ENCODE peak calls at places on chromosomes 3 and 15, in seven cellular contexts. One of them, this sample, is unnamed.

GRCh38 chr15:74408815-74409214 is 24.9 kb downstream of the SEMA7A start:
- DNase-seq in GM04503: no peak
- DNase-seq in aorta: no peak
- DNase-seq in ACHN: no peak
- DNase-seq in CD4-positive, CD25-positive, alpha-beta regulatory T cell: no peak
- DNase-seq in NCI-H82: no peak
- DNase-seq in Peyer's patch: no peak
- DNase-seq in this sample: no peak

GRCh38 chr3:138608322-138609214 is at the start of gene FAIM:
- DNase-seq in GM04503: no peak
- DNase-seq in aorta: peak; percentile 90
- DNase-seq in ACHN: peak; percentile 49
- DNase-seq in CD4-positive, CD25-positive, alpha-beta regulatory T cell: peak; percentile 78
- DNase-seq in NCI-H82: peak; percentile 87
- DNase-seq in Peyer's patch: peak; percentile 63
- DNase-seq in this sample: peak; percentile 27

GRCh38 chr3:134085034-134085775 is 55.5 kb upstream of the SLCO2A1 start:
- DNase-seq in GM04503: no peak
- DNase-seq in aorta: no peak
- DNase-seq in ACHN: no peak
- DNase-seq in CD4-positive, CD25-positive, alpha-beta regulatory T cell: no peak
- DNase-seq in NCI-H82: no peak
- DNase-seq in Peyer's patch: no peak
- DNase-seq in this sample: no peak

GRCh38 chr3:134373942-134374790 is at the start of gene AMOTL2:
- DNase-seq in GM04503: peak; percentile 86
- DNase-seq in aorta: peak; percentile 95
- DNase-seq in ACHN: peak; percentile 93
- DNase-seq in CD4-positive, CD25-positive, alpha-beta regulatory T cell: peak; percentile 8
- DNase-seq in NCI-H82: peak; percentile 93
- DNase-seq in Peyer's patch: no peak
- DNase-seq in this sample: peak; percentile 90

GRCh38 chr15:39419651-39420050 is 161.2 kb upstream of the THBS1 start:
- DNase-seq in GM04503: no peak
- DNase-seq in aorta: no peak
- DNase-seq in ACHN: no peak
- DNase-seq in CD4-positive, CD25-positive, alpha-beta regulatory T cell: no peak
- DNase-seq in NCI-H82: no peak
- DNase-seq in Peyer's patch: no peak
- DNase-seq in this sample: no peak

GRCh38 chr3:107657971-107658370 is 135.2 kb downstream of the BBX start:
- DNase-seq in GM04503: no peak
- DNase-seq in aorta: no peak
- DNase-seq in ACHN: peak; percentile 22
- DNase-seq in CD4-positive, CD25-positive, alpha-beta regulatory T cell: no peak
- DNase-seq in NCI-H82: no peak
- DNase-seq in Peyer's patch: no peak
- DNase-seq in this sample: no peak

GRCh38 chr3:149941186-149941585 is 29.5 kb downstream of the PFN2 start:
- DNase-seq in GM04503: no peak
- DNase-seq in aorta: no peak
- DNase-seq in ACHN: no peak
- DNase-seq in CD4-positive, CD25-positive, alpha-beta regulatory T cell: no peak
- DNase-seq in NCI-H82: no peak
- DNase-seq in Peyer's patch: no peak
- DNase-seq in this sample: no peak

GRCh38 chr15:72231847-72232461 is 964 bp upstream of the PKM start:
- DNase-seq in GM04503: peak; percentile 55
- DNase-seq in aorta: no peak
- DNase-seq in ACHN: peak; percentile 76
- DNase-seq in CD4-positive, CD25-positive, alpha-beta regulatory T cell: peak; percentile 84
- DNase-seq in NCI-H82: peak; percentile 33
- DNase-seq in Peyer's patch: no peak
- DNase-seq in this sample: no peak

GRCh38 chr3:10015476-10015904 is 10.7 kb upstream of the FANCD2 start:
- DNase-seq in GM04503: peak; percentile 86
- DNase-seq in aorta: peak; percentile 92
- DNase-seq in ACHN: peak; percentile 27
- DNase-seq in CD4-positive, CD25-positive, alpha-beta regulatory T cell: no peak
- DNase-seq in NCI-H82: no peak
- DNase-seq in Peyer's patch: no peak
- DNase-seq in this sample: peak; percentile 91

GRCh38 chr3:36843065-36844051 is 79.0 kb upstream of the DCLK3 start:
- DNase-seq in GM04503: no peak
- DNase-seq in aorta: no peak
- DNase-seq in ACHN: peak; percentile 13
- DNase-seq in CD4-positive, CD25-positive, alpha-beta regulatory T cell: peak; percentile 68
- DNase-seq in NCI-H82: peak; percentile 63
- DNase-seq in Peyer's patch: peak; percentile 23
- DNase-seq in this sample: no peak

GRCh38 chr3:16102905-16103364 is 71.5 kb upstream of the GALNT15 start:
- DNase-seq in GM04503: peak; percentile 85
- DNase-seq in aorta: no peak
- DNase-seq in ACHN: peak; percentile 1
- DNase-seq in CD4-positive, CD25-positive, alpha-beta regulatory T cell: no peak
- DNase-seq in NCI-H82: no peak
- DNase-seq in Peyer's patch: no peak
- DNase-seq in this sample: no peak

GRCh38 chr15:56327721-56328502 is 37.3 kb upstream of the TEX9 start:
- DNase-seq in GM04503: no peak
- DNase-seq in aorta: no peak
- DNase-seq in ACHN: no peak
- DNase-seq in CD4-positive, CD25-positive, alpha-beta regulatory T cell: no peak
- DNase-seq in NCI-H82: no peak
- DNase-seq in Peyer's patch: no peak
- DNase-seq in this sample: no peak

GRCh38 chr3:25259871-25260270 is 168.2 kb upstream of the RARB start:
- DNase-seq in GM04503: no peak
- DNase-seq in aorta: no peak
- DNase-seq in ACHN: no peak
- DNase-seq in CD4-positive, CD25-positive, alpha-beta regulatory T cell: no peak
- DNase-seq in NCI-H82: no peak
- DNase-seq in Peyer's patch: no peak
- DNase-seq in this sample: no peak

GRCh38 chr3:138937690-138938055 is 9.3 kb downstream of the FOXL2 start:
- DNase-seq in GM04503: no peak
- DNase-seq in aorta: no peak
- DNase-seq in ACHN: no peak
- DNase-seq in CD4-positive, CD25-positive, alpha-beta regulatory T cell: no peak
- DNase-seq in NCI-H82: no peak
- DNase-seq in Peyer's patch: no peak
- DNase-seq in this sample: no peak

GRCh38 chr15:70559223-70559823 is 204.0 kb downstream of the UACA start:
- DNase-seq in GM04503: no peak
- DNase-seq in aorta: no peak
- DNase-seq in ACHN: no peak
- DNase-seq in CD4-positive, CD25-positive, alpha-beta regulatory T cell: peak; percentile 70
- DNase-seq in NCI-H82: peak; percentile 13
- DNase-seq in Peyer's patch: peak; percentile 79
- DNase-seq in this sample: no peak

GRCh38 chr15:62611002-62611401 is 431.5 kb upstream of the TPM1 start:
- DNase-seq in GM04503: no peak
- DNase-seq in aorta: no peak
- DNase-seq in ACHN: no peak
- DNase-seq in CD4-positive, CD25-positive, alpha-beta regulatory T cell: no peak
- DNase-seq in NCI-H82: no peak
- DNase-seq in Peyer's patch: no peak
- DNase-seq in this sample: no peak

GRCh38 chr3:107430214-107431047 is 53.2 kb downstream of the CCDC54 start:
- DNase-seq in GM04503: no peak
- DNase-seq in aorta: no peak
- DNase-seq in ACHN: peak; percentile 9
- DNase-seq in CD4-positive, CD25-positive, alpha-beta regulatory T cell: peak; percentile 7
- DNase-seq in NCI-H82: no peak
- DNase-seq in Peyer's patch: no peak
- DNase-seq in this sample: no peak

GRCh38 chr15:88834211-88834812 is 31.1 kb downstream of the ACAN start:
- DNase-seq in GM04503: no peak
- DNase-seq in aorta: peak; percentile 89
- DNase-seq in ACHN: peak; percentile 23
- DNase-seq in CD4-positive, CD25-positive, alpha-beta regulatory T cell: peak; percentile 10
- DNase-seq in NCI-H82: peak; percentile 42
- DNase-seq in Peyer's patch: peak; percentile 30
- DNase-seq in this sample: peak; percentile 16

GRCh38 chr15:70154440-70155347 is 57.0 kb upstream of the TLE3 start:
- DNase-seq in GM04503: no peak
- DNase-seq in aorta: no peak
- DNase-seq in ACHN: no peak
- DNase-seq in CD4-positive, CD25-positive, alpha-beta regulatory T cell: no peak
- DNase-seq in NCI-H82: peak; percentile 75
- DNase-seq in Peyer's patch: no peak
- DNase-seq in this sample: no peak

GRCh38 chr3:37945803-37946530 is 44.6 kb upstream of the VILL start:
- DNase-seq in GM04503: no peak
- DNase-seq in aorta: no peak
- DNase-seq in ACHN: peak; percentile 15
- DNase-seq in CD4-positive, CD25-positive, alpha-beta regulatory T cell: no peak
- DNase-seq in NCI-H82: no peak
- DNase-seq in Peyer's patch: no peak
- DNase-seq in this sample: no peak

GRCh38 chr3:154783053-154784037 is 296.8 kb upstream of the MME start:
- DNase-seq in GM04503: no peak
- DNase-seq in aorta: no peak
- DNase-seq in ACHN: no peak
- DNase-seq in CD4-positive, CD25-positive, alpha-beta regulatory T cell: no peak
- DNase-seq in NCI-H82: no peak
- DNase-seq in Peyer's patch: no peak
- DNase-seq in this sample: no peak

GRCh38 chr15:90309050-90309449 is 43.0 kb upstream of the ZNF774 start:
- DNase-seq in GM04503: no peak
- DNase-seq in aorta: no peak
- DNase-seq in ACHN: no peak
- DNase-seq in CD4-positive, CD25-positive, alpha-beta regulatory T cell: no peak
- DNase-seq in NCI-H82: no peak
- DNase-seq in Peyer's patch: no peak
- DNase-seq in this sample: no peak

GRCh38 chr3:58874248-58874741 is 175.5 kb downstream of the CFAP20DC start:
- DNase-seq in GM04503: no peak
- DNase-seq in aorta: no peak
- DNase-seq in ACHN: no peak
- DNase-seq in CD4-positive, CD25-positive, alpha-beta regulatory T cell: peak; percentile 36
- DNase-seq in NCI-H82: no peak
- DNase-seq in Peyer's patch: no peak
- DNase-seq in this sample: no peak

GRCh38 chr3:134392336-134392983 is 18.2 kb upstream of the AMOTL2 start:
- DNase-seq in GM04503: no peak
- DNase-seq in aorta: no peak
- DNase-seq in ACHN: no peak
- DNase-seq in CD4-positive, CD25-positive, alpha-beta regulatory T cell: no peak
- DNase-seq in NCI-H82: peak; percentile 91
- DNase-seq in Peyer's patch: no peak
- DNase-seq in this sample: no peak

GRCh38 chr3:3172627-3173026 is 6.9 kb downstream of the CRBN start:
- DNase-seq in GM04503: no peak
- DNase-seq in aorta: no peak
- DNase-seq in ACHN: peak; percentile 43
- DNase-seq in CD4-positive, CD25-positive, alpha-beta regulatory T cell: peak; percentile 58
- DNase-seq in NCI-H82: no peak
- DNase-seq in Peyer's patch: no peak
- DNase-seq in this sample: no peak

GRCh38 chr3:14780927-14781507 is 37.7 kb upstream of the FGD5 start:
- DNase-seq in GM04503: no peak
- DNase-seq in aorta: peak; percentile 76
- DNase-seq in ACHN: peak; percentile 55
- DNase-seq in CD4-positive, CD25-positive, alpha-beta regulatory T cell: peak; percentile 48
- DNase-seq in NCI-H82: peak; percentile 82
- DNase-seq in Peyer's patch: no peak
- DNase-seq in this sample: no peak

GRCh38 chr15:99155961-99156443 is 51.1 kb downstream of the SYNM start:
- DNase-seq in GM04503: no peak
- DNase-seq in aorta: no peak
- DNase-seq in ACHN: no peak
- DNase-seq in CD4-positive, CD25-positive, alpha-beta regulatory T cell: no peak
- DNase-seq in NCI-H82: peak; percentile 55
- DNase-seq in Peyer's patch: no peak
- DNase-seq in this sample: no peak

GRCh38 chr3:188947983-188948657 is 223.7 kb upstream of the TPRG1 start:
- DNase-seq in GM04503: peak; percentile 84
- DNase-seq in aorta: peak; percentile 96
- DNase-seq in ACHN: peak; percentile 89
- DNase-seq in CD4-positive, CD25-positive, alpha-beta regulatory T cell: no peak
- DNase-seq in NCI-H82: peak; percentile 87
- DNase-seq in Peyer's patch: peak; percentile 55
- DNase-seq in this sample: peak; percentile 61

GRCh38 chr15:41521614-41522013 is 8.0 kb upstream of the LTK start:
- DNase-seq in GM04503: no peak
- DNase-seq in aorta: no peak
- DNase-seq in ACHN: no peak
- DNase-seq in CD4-positive, CD25-positive, alpha-beta regulatory T cell: no peak
- DNase-seq in NCI-H82: no peak
- DNase-seq in Peyer's patch: no peak
- DNase-seq in this sample: no peak

GRCh38 chr15:101641894-101642293 is 10.3 kb downstream of the TM2D3 start:
- DNase-seq in GM04503: no peak
- DNase-seq in aorta: no peak
- DNase-seq in ACHN: no peak
- DNase-seq in CD4-positive, CD25-positive, alpha-beta regulatory T cell: peak; percentile 80
- DNase-seq in NCI-H82: no peak
- DNase-seq in Peyer's patch: no peak
- DNase-seq in this sample: no peak

GRCh38 chr15:37078566-37078965 is 21.8 kb downstream of the MEIS2 start:
- DNase-seq in GM04503: no peak
- DNase-seq in aorta: no peak
- DNase-seq in ACHN: no peak
- DNase-seq in CD4-positive, CD25-positive, alpha-beta regulatory T cell: no peak
- DNase-seq in NCI-H82: no peak
- DNase-seq in Peyer's patch: no peak
- DNase-seq in this sample: no peak

This sample was measured in AG09309.